ENCODE peak calls at places on chromosomes 16 and 17, in ten cellular contexts. D, A, U, M, Z, T, R, B, W and H are unnamed samples.

GRCh38 chr17:43416998-43417891 is 18.5 kb downstream of the ARL4D start:
- DNase-seq in D (no peak), A (peak), U (peak), M (no peak), Z (peak), T (no peak), R (no peak), B (no peak), W (peak), H (peak)

GRCh38 chr16:69818811-69819587 is 56.9 kb downstream of the WWP2 start:
- DNase-seq in D (no peak), A (no peak), U (no peak), M (no peak), Z (no peak), T (no peak), R (no peak), B (no peak), W (no peak), H (no peak)

GRCh38 chr16:29641561-29641960 is 21.5 kb upstream of the SPN start:
- DNase-seq in D (no peak), A (no peak), U (no peak), M (no peak), Z (no peak), T (no peak), R (no peak), B (no peak), W (no peak), H (no peak)

GRCh38 chr17:48892940-48893645 is 506 bp downstream of the ATP5MC1 start:
- DNase-seq in D (no peak), A (no peak), U (no peak), M (no peak), Z (no peak), T (no peak), R (no peak), B (no peak), W (no peak), H (no peak)

GRCh38 chr17:79798296-79799173 is 1.7 kb upstream of the CBX8 start:
- DNase-seq in D (peak), A (no peak), U (no peak), M (no peak), Z (no peak), T (no peak), R (peak), B (peak), W (no peak), H (peak)

GRCh38 chr17:30363715-30364202 is 15.0 kb upstream of the CPD start:
- DNase-seq in D (no peak), A (no peak), U (no peak), M (no peak), Z (peak), T (peak), R (no peak), B (no peak), W (no peak), H (peak)

GRCh38 chr16:54509406-54509931 is 222.9 kb upstream of the IRX3 start:
- DNase-seq in D (no peak), A (no peak), U (no peak), M (no peak), Z (no peak), T (no peak), R (no peak), B (no peak), W (no peak), H (no peak)

GRCh38 chr17:27244481-27245223 is 49.3 kb upstream of the WSB1 start:
- DNase-seq in D (peak), A (peak), U (peak), M (peak), Z (peak), T (peak), R (peak), B (peak), W (peak), H (peak)

GRCh38 chr17:8192070-8192815 is 2.3 kb upstream of the BORCS6 start:
- DNase-seq in D (peak), A (peak), U (peak), M (peak), Z (peak), T (no peak), R (peak), B (no peak), W (peak), H (peak)

GRCh38 chr16:10979717-10980601 is 35.6 kb downstream of the CLEC16A start:
- DNase-seq in D (no peak), A (no peak), U (peak), M (no peak), Z (no peak), T (no peak), R (peak), B (no peak), W (peak), H (peak)

GRCh38 chr17:73798111-73798748 is 154.0 kb upstream of the SDK2 start:
- DNase-seq in D (no peak), A (no peak), U (no peak), M (peak), Z (no peak), T (peak), R (peak), B (no peak), W (no peak), H (peak)

GRCh38 chr16:15682105-15682570 is 32.1 kb downstream of the NDE1 start:
- DNase-seq in D (no peak), A (no peak), U (no peak), M (no peak), Z (no peak), T (no peak), R (peak), B (no peak), W (peak), H (peak)

GRCh38 chr17:61816538-61816937 is 46.8 kb downstream of the BRIP1 start:
- DNase-seq in D (no peak), A (no peak), U (no peak), M (no peak), Z (no peak), T (no peak), R (no peak), B (no peak), W (no peak), H (no peak)

GRCh38 chr16:79609861-79610260 is 9.3 kb upstream of the MAF start:
- DNase-seq in D (no peak), A (no peak), U (no peak), M (no peak), Z (no peak), T (no peak), R (no peak), B (no peak), W (no peak), H (no peak)

GRCh38 chr17:36661047-36661666 is 59.8 kb downstream of the MRM1 start:
- DNase-seq in D (no peak), A (no peak), U (no peak), M (no peak), Z (no peak), T (no peak), R (no peak), B (no peak), W (no peak), H (no peak)

GRCh38 chr17:50834786-50835562 is 412 bp upstream of the WFIKKN2 start:
- DNase-seq in D (peak), A (no peak), U (no peak), M (no peak), Z (no peak), T (no peak), R (no peak), B (no peak), W (no peak), H (peak)

GRCh38 chr17:67376509-67376891 is 581 bp upstream of the PITPNC1 start:
- DNase-seq in D (no peak), A (no peak), U (no peak), M (no peak), Z (no peak), T (no peak), R (no peak), B (no peak), W (no peak), H (peak)

GRCh38 chr17:9044796-9045470 is 23.6 kb downstream of the NTN1 start:
- DNase-seq in D (no peak), A (no peak), U (no peak), M (no peak), Z (no peak), T (no peak), R (no peak), B (no peak), W (no peak), H (no peak)

GRCh38 chr16:5560084-5560483 is 462.5 kb upstream of the EEF2KMT start:
- DNase-seq in D (no peak), A (no peak), U (no peak), M (no peak), Z (no peak), T (no peak), R (no peak), B (no peak), W (no peak), H (no peak)

GRCh38 chr16:12305847-12306246 is 329.3 kb downstream of the SNX29 start:
- DNase-seq in D (no peak), A (no peak), U (no peak), M (no peak), Z (no peak), T (no peak), R (no peak), B (no peak), W (no peak), H (no peak)

GRCh38 chr17:19646788-19647696 is 1.5 kb upstream of the ALDH3A2 start:
- DNase-seq in D (no peak), A (no peak), U (no peak), M (peak), Z (no peak), T (no peak), R (peak), B (no peak), W (no peak), H (peak)

GRCh38 chr17:64004903-64005733 is 7.0 kb downstream of the PRR29 start:
- DNase-seq in D (no peak), A (no peak), U (no peak), M (peak), Z (no peak), T (no peak), R (no peak), B (no peak), W (no peak), H (no peak)

GRCh38 chr17:32719702-32720101 is 157.2 kb downstream of the MYO1D start:
- DNase-seq in D (no peak), A (no peak), U (no peak), M (no peak), Z (no peak), T (no peak), R (no peak), B (no peak), W (no peak), H (no peak)

GRCh38 chr17:17569691-17570090 is 21.8 kb downstream of the PEMT start:
- DNase-seq in D (no peak), A (peak), U (no peak), M (peak), Z (no peak), T (no peak), R (no peak), B (no peak), W (no peak), H (no peak)

GRCh38 chr17:27547301-27547683 is 83.7 kb upstream of the LGALS9 start:
- DNase-seq in D (no peak), A (no peak), U (no peak), M (no peak), Z (no peak), T (no peak), R (no peak), B (no peak), W (no peak), H (no peak)

GRCh38 chr16:46859719-46860152 is 24.4 kb upstream of the GPT2 start:
- DNase-seq in D (no peak), A (no peak), U (no peak), M (no peak), Z (no peak), T (peak), R (peak), B (no peak), W (no peak), H (peak)

GRCh38 chr16:67399218-67399733 is 6.0 kb upstream of the TPPP3 start:
- DNase-seq in D (peak), A (no peak), U (no peak), M (no peak), Z (peak), T (no peak), R (no peak), B (peak), W (peak), H (no peak)
- TF ChIP-seq CTCF in D (peak), A (peak), U (peak), M (peak), Z (peak), T (peak), R (peak), B (peak), W (peak), H (peak)

GRCh38 chr16:56400458-56400857 is 24.9 kb downstream of the AMFR start:
- DNase-seq in D (no peak), A (no peak), U (no peak), M (no peak), Z (no peak), T (no peak), R (no peak), B (no peak), W (no peak), H (no peak)
- TF ChIP-seq CTCF in D (no peak), A (no peak), U (no peak), M (no peak), Z (no peak), T (no peak), R (no peak), B (no peak), W (no peak), H (no peak)

GRCh38 chr17:59056857-59057256 is 49.8 kb downstream of the TRIM37 start:
- DNase-seq in D (no peak), A (no peak), U (no peak), M (no peak), Z (no peak), T (no peak), R (no peak), B (no peak), W (no peak), H (no peak)
- TF ChIP-seq CTCF in D (no peak), A (no peak), U (no peak), M (no peak), Z (no peak), T (no peak), R (no peak), B (no peak), W (no peak), H (no peak)

DNA sequence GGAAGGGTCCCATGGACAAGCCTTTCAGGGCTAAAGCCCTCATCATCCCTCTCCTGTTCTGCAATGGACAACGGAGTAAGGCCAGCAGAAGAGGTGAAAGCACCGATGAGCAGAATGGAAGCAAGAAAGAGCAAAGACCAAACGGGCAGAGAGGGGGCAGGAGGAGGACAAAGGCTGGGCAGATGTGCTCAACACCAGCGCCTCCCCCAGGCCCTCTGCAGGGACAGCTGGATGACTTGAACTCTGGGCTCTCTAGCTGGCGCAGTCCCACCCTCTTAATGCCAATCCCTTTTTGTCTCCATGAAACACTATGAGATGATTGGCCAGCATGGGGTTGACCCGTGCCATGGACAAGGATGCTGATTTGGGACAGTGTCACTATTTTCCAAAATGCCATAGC is 22.0 kb downstream of the ACLY start:
- DNase-seq in D (no peak), A (no peak), U (no peak), M (no peak), Z (no peak), T (no peak), R (no peak), B (no peak), W (no peak), H (no peak)
- TF ChIP-seq CTCF in D (no peak), A (no peak), U (no peak), M (no peak), Z (no peak), T (no peak), R (no peak), B (no peak), W (no peak), H (no peak)

DNA sequence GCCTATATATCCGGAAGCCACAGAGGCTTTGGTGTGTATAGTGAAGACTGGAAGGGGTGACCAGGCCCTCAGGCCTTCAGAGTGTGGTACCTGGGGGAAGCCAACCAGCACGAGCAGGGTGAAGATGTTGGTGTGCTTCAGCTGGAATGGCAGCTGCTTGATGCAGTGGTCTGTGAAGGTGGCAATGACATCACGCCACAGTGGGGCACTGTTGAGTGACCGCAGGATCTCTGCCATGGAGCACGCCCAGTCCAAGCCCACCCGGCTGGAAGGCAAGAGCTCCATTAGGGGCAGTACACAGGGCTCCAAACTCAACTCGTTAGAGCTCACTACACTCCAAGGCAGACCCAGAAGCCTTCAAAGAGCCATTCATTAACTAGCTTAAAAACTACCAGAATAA is 68.5 kb upstream of the ATP2A3 start:
- DNase-seq in D (no peak), A (no peak), U (no peak), M (no peak), Z (no peak), T (no peak), R (no peak), B (no peak), W (no peak), H (no peak)
- TF ChIP-seq CTCF in D (no peak), A (no peak), U (no peak), M (no peak), Z (no peak), T (no peak), R (no peak), B (no peak), W (no peak), H (no peak)

DNA sequence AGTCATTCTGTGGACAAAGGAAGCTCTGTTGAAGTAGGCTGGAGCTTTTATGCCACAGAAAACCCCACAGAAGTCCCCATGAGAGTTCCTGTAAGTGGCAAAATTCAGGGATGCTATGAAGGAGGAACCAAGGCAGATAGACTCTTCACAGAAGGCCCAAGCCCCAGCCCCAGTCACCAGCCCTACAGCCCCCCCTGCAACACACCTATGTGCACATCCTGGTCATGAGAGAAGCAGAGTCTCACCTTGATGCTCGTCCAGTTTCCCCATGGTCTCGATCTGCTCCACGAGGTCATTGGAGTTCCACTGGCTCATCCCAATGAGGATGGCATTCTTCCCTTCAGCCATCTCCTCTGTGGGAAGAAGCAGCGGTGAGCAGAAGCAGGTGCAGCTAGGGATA is 31.2 kb downstream of the PITPNM3 start:
- DNase-seq in D (no peak), A (no peak), U (no peak), M (no peak), Z (peak), T (no peak), R (no peak), B (no peak), W (no peak), H (no peak)
- TF ChIP-seq CTCF in D (no peak), A (no peak), U (no peak), M (no peak), Z (no peak), T (no peak), R (no peak), B (no peak), W (no peak), H (no peak)

DNA sequence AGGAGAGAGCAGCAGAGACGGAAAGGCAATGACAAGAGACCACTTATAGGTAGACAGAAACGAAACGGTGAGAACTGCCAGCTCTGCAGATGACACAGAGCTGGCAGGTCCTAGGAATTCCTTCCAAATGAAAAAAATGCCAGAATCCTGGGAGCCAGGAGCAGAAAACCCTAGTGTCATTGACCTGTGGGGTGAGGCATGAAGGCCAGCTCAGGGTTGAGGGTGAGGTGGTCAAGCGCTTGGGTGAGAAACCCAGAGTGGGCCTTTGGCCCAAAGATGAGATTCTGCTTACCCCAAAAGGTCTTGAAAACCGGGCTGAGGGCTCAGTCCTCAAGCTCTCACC is 9.2 kb downstream of the HIC1 start:
- DNase-seq in D (no peak), A (no peak), U (no peak), M (no peak), Z (no peak), T (no peak), R (no peak), B (no peak), W (no peak), H (no peak)
- TF ChIP-seq CTCF in D (no peak), A (no peak), U (no peak), M (no peak), Z (no peak), T (no peak), R (no peak), B (no peak), W (no peak), H (no peak)

GRCh38 chr17:2400877-2401425 is at the start of gene MNT:
- DNase-seq in D (peak), A (peak), U (peak), M (peak), Z (peak), T (peak), R (peak), B (peak), W (peak), H (no peak)
- TF ChIP-seq CTCF in D (no peak), A (peak), U (peak), M (no peak), Z (peak), T (no peak), R (no peak), B (no peak), W (peak), H (peak)

GRCh38 chr17:74963656-74964055 is 8.9 kb downstream of the HID1 start:
- DNase-seq in D (no peak), A (no peak), U (no peak), M (no peak), Z (no peak), T (no peak), R (no peak), B (no peak), W (no peak), H (no peak)
- TF ChIP-seq CTCF in D (peak), A (no peak), U (no peak), M (no peak), Z (no peak), T (peak), R (no peak), B (no peak), W (no peak), H (no peak)

GRCh38 chr17:78208486-78208885 is 5.6 kb upstream of the BIRC5 start:
- DNase-seq in D (no peak), A (no peak), U (no peak), M (no peak), Z (no peak), T (no peak), R (no peak), B (no peak), W (no peak), H (no peak)

GRCh38 chr17:78205124-78205775 is 8.8 kb upstream of the BIRC5 start:
- DNase-seq in D (no peak), A (no peak), U (no peak), M (no peak), Z (no peak), T (no peak), R (no peak), B (no peak), W (no peak), H (no peak)

GRCh38 chr17:78202666-78203065 is 11.4 kb upstream of the BIRC5 start:
- DNase-seq in D (no peak), A (no peak), U (no peak), M (no peak), Z (no peak), T (no peak), R (no peak), B (no peak), W (no peak), H (no peak)

GRCh38 chr17:78204387-78205123 is 9.5 kb upstream of the BIRC5 start:
- DNase-seq in D (no peak), A (no peak), U (no peak), M (no peak), Z (no peak), T (no peak), R (no peak), B (no peak), W (no peak), H (no peak)

DNA sequence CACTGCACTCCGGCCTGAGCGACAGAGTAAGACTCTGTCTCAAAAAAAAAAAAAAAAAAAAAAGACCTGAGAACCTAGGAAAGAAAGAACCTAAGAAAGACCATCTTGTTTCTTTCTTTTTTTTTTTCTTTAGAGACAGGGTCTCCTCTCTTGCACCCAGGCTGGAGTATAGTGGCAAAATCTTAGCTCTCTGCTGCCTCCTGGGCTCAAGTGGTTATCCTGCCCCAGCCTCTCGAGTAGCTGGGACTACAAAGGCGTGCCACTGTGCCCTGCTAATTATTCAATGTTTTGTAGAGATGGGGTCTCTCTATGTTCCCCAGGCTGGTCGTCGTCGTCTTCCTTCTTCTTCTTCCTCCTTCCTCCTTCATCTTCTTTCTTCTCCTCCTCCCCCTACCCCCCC is 7.8 kb upstream of the BIRC5 start:
- DNase-seq in D (no peak), A (no peak), U (no peak), M (no peak), Z (no peak), T (no peak), R (no peak), B (no peak), W (no peak), H (no peak)
- TF ChIP-seq CTCF in D (no peak), A (no peak), U (no peak), M (no peak), Z (no peak), T (no peak), R (no peak), B (no peak), W (peak), H (no peak)